ENCODE peak calls at places on chromosomes 12 and 14, in ten cellular contexts. T is K562, C is uterus, M is sigmoid colon, U is HCT116, P is H1, D is breast epithelium, Z is tibial nerve, N is A549, E is upper lobe of left lung. A is an unnamed sample.

GRCh38 chr12:111409403-111410228 is 3.9 kb downstream of the SH2B3 start:
- DNase-seq in T (peak), C (peak), M (peak), U (no peak), P (no peak), D (no peak), Z (no peak), N (no peak), E (peak), A (peak)

GRCh38 chr12:49089831-49090773 is 4.5 kb downstream of the DHH start:
- DNase-seq in T (peak), C (peak), M (no peak), U (no peak), P (peak), D (no peak), Z (peak), N (peak), E (peak), A (no peak)

GRCh38 chr12:75444444-75445136 is 36.0 kb upstream of the GLIPR1 start:
- DNase-seq in T (no peak), C (no peak), M (no peak), U (no peak), P (no peak), D (no peak), Z (no peak), N (peak), E (no peak), A (no peak)

GRCh38 chr14:71933026-71933587 is 878 bp downstream of the RGS6 start:
- DNase-seq in T (no peak), C (no peak), M (no peak), U (no peak), P (peak), D (no peak), Z (peak), N (no peak), E (no peak), A (no peak)

GRCh38 chr14:34913619-34914018 is 38.5 kb upstream of the BAZ1A start:
- DNase-seq in T (no peak), C (no peak), M (no peak), U (no peak), P (no peak), D (no peak), Z (no peak), N (no peak), E (no peak), A (no peak)

GRCh38 chr12:27807063-27807703 is 27.1 kb upstream of the MANSC4 start:
- DNase-seq in T (no peak), C (no peak), M (no peak), U (no peak), P (no peak), D (no peak), Z (no peak), N (no peak), E (no peak), A (no peak)

GRCh38 chr12:107369006-107369405 is 275.7 kb upstream of the CRY1 start:
- DNase-seq in T (no peak), C (no peak), M (no peak), U (no peak), P (no peak), D (no peak), Z (no peak), N (no peak), E (no peak), A (no peak)

GRCh38 chr12:508795-509194 is 49.1 kb downstream of the B4GALNT3 start:
- DNase-seq in T (no peak), C (no peak), M (no peak), U (no peak), P (no peak), D (no peak), Z (no peak), N (no peak), E (no peak), A (no peak)

GRCh38 chr12:51866762-51867161 is 18.2 kb upstream of the FIGNL2 start:
- DNase-seq in T (no peak), C (no peak), M (no peak), U (no peak), P (no peak), D (no peak), Z (no peak), N (no peak), E (no peak), A (no peak)

GRCh38 chr12:52139147-52139546 is 52.7 kb downstream of the KRT80 start:
- DNase-seq in T (no peak), C (no peak), M (no peak), U (no peak), P (no peak), D (no peak), Z (no peak), N (no peak), E (no peak), A (no peak)

GRCh38 chr12:6951551-6952120 is 480 bp downstream of the PTPN6 start:
- DNase-seq in T (no peak), C (no peak), M (peak), U (no peak), P (no peak), D (no peak), Z (no peak), N (no peak), E (no peak), A (no peak)

GRCh38 chr12:6952860-6953416 is 1.8 kb downstream of the PTPN6 start:
- DNase-seq in T (no peak), C (no peak), M (peak), U (no peak), P (no peak), D (no peak), Z (no peak), N (no peak), E (no peak), A (no peak)

GRCh38 chr12:6950401-6950801 is 755 bp upstream of the PTPN6 start:
- DNase-seq in T (no peak), C (no peak), M (peak), U (no peak), P (no peak), D (no peak), Z (no peak), N (no peak), E (no peak), A (no peak)

GRCh38 chr12:6952121-6952859 is 1.1 kb downstream of the PTPN6 start:
- DNase-seq in T (no peak), C (no peak), M (peak), U (no peak), P (no peak), D (no peak), Z (no peak), N (no peak), E (no peak), A (no peak)

GRCh38 chr12:6950944-6951540 is at the start of gene PTPN6:
- DNase-seq in T (no peak), C (no peak), M (peak), U (no peak), P (no peak), D (no peak), Z (no peak), N (no peak), E (peak), A (no peak)
- TF ChIP-seq POLR2A in T (no peak), C (no peak), M (no peak), U (no peak), P (no peak), D (no peak), Z (no peak), N (no peak), E (peak), A (no peak)

GRCh38 chr12:121782616-121782966 is 10.9 kb downstream of the RHOF start:
- DNase-seq in T (no peak), C (no peak), M (no peak), U (no peak), P (no peak), D (no peak), Z (no peak), N (no peak), E (no peak), A (no peak)

GRCh38 chr12:121783771-121784170 is 9.7 kb downstream of the RHOF start:
- DNase-seq in T (no peak), C (no peak), M (no peak), U (no peak), P (no peak), D (no peak), Z (no peak), N (peak), E (no peak), A (no peak)

GRCh38 chr12:121784460-121784859 is 9.0 kb downstream of the RHOF start:
- DNase-seq in T (no peak), C (peak), M (no peak), U (no peak), P (no peak), D (no peak), Z (no peak), N (peak), E (no peak), A (no peak)

GRCh38 chr12:121780429-121780828 is 13.1 kb downstream of the RHOF start:
- DNase-seq in T (no peak), C (no peak), M (no peak), U (no peak), P (no peak), D (no peak), Z (no peak), N (no peak), E (no peak), A (no peak)

GRCh38 chr12:121781751-121782615 is 11.5 kb downstream of the RHOF start:
- DNase-seq in T (peak), C (no peak), M (no peak), U (no peak), P (no peak), D (no peak), Z (no peak), N (no peak), E (peak), A (no peak)
- H3K27ac ChIP-seq in T (no peak), C (peak), M (peak), U (peak), P (no peak), D (no peak), Z (peak), N (peak), E (peak), A (peak)

DNA sequence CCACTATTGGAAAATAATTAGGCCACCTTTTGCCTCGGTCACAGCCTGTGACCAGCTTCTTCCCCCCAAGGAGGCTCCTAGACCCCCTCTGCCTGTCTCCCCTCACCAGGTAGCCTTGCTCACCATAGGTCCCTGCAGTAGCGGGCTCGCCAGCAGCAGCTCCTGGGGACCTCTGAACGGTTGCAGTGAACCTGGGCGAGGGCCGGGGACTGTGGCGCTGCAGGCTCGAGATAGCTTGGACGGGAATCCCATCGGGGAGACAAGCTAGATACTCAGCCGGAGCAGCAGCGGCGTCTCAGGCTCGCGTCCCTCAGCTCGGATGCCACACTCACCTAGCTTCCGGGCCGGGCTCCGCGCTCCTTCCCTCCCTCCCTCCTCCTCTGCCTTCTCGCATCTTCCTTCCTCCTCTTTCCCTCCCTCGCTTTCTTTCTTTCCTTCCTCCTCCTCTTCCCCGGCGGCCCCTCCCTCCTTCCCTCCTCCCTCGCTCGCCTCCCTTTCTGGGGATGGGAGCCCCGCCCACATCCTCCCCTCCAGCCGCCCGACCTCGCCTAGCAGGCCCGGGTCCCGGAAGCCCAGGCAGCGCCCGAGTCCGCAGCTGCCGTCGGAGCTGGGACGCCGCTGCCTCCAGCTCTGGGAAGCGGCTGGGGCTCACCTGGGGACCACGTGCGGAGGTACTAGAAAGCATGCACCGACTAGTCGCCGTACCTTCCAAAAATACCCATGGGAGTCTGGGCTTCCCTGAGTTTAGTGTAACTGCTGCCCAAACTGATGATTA is at the start of gene BMP4:
- DNase-seq in T (peak), C (peak), M (peak), U (peak), P (peak), D (peak), Z (peak), N (peak), E (peak), A (peak)
- TF ChIP-seq POLR2A in T (no peak), C (peak), M (peak), U (peak), P (no peak), D (peak), Z (no peak), N (peak), E (peak), A (peak)

GRCh38 chr12:67592228-67593011 is 56.1 kb upstream of the DYRK2 start:
- DNase-seq in T (no peak), C (peak), M (no peak), U (peak), P (no peak), D (no peak), Z (no peak), N (peak), E (no peak), A (no peak)
- H3K27ac ChIP-seq in T (no peak), C (peak), M (no peak), U (peak), P (no peak), D (peak), Z (no peak), N (no peak), E (no peak), A (no peak)

DNA sequence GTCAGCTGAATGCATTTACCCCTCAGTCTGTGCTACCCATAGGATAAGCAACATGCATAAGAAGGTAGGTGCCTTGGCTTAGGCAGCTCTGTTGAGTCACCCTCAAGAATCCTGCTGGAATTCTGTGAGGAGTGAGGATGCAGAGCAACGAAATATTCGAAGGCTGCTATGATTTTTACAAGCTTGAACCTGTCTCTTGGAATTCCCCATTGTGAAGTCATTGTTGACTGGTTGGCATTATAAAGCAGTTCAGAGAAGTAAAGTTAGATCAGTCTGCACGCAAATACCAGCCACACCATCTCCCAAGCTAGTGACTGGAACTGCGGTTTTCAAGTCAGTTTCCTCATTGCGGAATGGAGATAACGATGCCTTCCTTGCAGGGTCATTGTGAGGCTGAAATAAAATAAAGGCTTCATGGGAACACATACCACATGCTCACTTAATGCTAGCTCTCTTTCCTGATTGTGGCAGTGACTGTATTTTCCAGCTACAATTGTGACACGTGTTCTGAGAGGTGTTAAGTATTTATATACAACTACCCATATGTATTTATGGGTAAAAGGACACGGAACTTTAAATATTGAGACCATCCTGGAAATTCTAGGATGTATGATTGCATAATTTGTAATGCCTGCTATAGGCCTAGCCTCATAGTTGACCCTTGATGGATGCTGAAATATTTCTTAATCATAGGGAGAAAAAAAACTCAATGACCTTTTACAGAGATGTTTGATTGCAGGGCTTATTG is 96.7 kb downstream of the ETV6 start:
- DNase-seq in T (no peak), C (no peak), M (no peak), U (no peak), P (no peak), D (no peak), Z (no peak), N (peak), E (no peak), A (no peak)
- TF ChIP-seq POLR2A in T (no peak), C (no peak), M (no peak), U (no peak), P (no peak), D (no peak), Z (no peak), N (no peak), E (no peak), A (no peak)

DNA sequence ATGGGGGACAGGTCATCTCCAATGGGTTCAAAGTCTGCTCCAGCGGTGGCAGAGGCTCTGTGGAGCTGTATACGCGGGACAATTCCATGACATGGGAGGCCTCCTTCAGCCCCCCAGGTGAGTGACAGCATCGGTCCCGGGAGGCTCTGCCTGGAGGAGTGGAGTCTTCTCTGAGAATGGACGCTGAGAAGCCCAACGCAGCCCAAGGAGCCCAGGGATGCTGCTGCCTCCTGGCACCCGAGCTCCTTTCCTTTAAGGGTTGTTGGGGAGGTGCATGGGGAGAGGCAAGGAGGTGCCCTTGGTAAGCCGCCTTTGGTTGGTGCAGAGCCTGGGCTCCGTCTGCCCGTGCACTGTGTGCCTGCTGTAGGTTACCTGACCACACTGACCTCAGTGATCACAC is 28.2 kb downstream of the ADGRD1 start:
- DNase-seq in T (no peak), C (no peak), M (peak), U (no peak), P (no peak), D (no peak), Z (no peak), N (no peak), E (no peak), A (no peak)
- H3K27ac ChIP-seq in T (no peak), C (peak), M (no peak), U (no peak), P (no peak), D (no peak), Z (peak), N (no peak), E (no peak), A (no peak)

A was measured in gastrocnemius medialis.